ENCODE peak calls at places on chromosomes 7 and 10, in ten cellular contexts. R is T follicular helper cell; H is T-helper 17 cell; O is stimulated activated CD4-positive, alpha-beta T cell treated with anti-CD3 and anti-CD28 coated beads, Interleukin-1b, Interleukin-23, amount 100 ng/mL, for 24 hours; T is HFFc6; J is NCI-H2081; X is A549; W is activated CD4-positive, alpha-beta T cell treated with anti-CD3 and anti-CD28 coated beads for 48 hours; Q is ELR; N is natural killer cell treated with Interleukin-12 subunit alpha and Interleukin-12 subunit beta and Interleukin-15 and Interleukin-18, amount 100 ng/mL, for 72 hours. A is an unnamed sample.

GRCh38 chr10:31708513-31708912 is 220.1 kb downstream of the ARHGAP12 start:
- DNase-seq in N (no peak), Q (no peak), R (no peak), W (no peak), T (no peak), X (no peak), H (no peak), J (no peak), O (no peak), A (no peak)

GRCh38 chr7:126702242-126703016 is 550.3 kb downstream of the GRM8 start:
- DNase-seq in T (no peak), J (no peak), R (no peak), W (no peak), X (no peak), H (no peak), O (no peak), N (no peak), Q (peak), A (peak)

GRCh38 chr7:2255145-2256139 is 13.4 kb downstream of the NUDT1 start:
- DNase-seq in W (no peak), X (no peak), J (no peak), R (no peak), Q (peak), H (no peak), O (no peak), N (no peak), T (no peak), A (peak)

GRCh38 chr10:6069101-6069931 is 7.1 kb upstream of the IL2RA start:
- DNase-seq in Q (peak), W (peak), T (no peak), X (no peak), O (no peak), J (no peak), H (no peak), N (no peak), R (no peak), A (no peak)

GRCh38 chr10:35907548-35907947 is 265.5 kb upstream of the FZD8 start:
- DNase-seq in R (no peak), T (no peak), X (no peak), N (no peak), O (no peak), H (no peak), J (no peak), W (no peak), Q (no peak), A (peak)

GRCh38 chr7:111727905-111728634 is 165.8 kb upstream of the IMMP2L start:
- DNase-seq in N (no peak), T (no peak), W (no peak), H (no peak), Q (no peak), J (no peak), X (no peak), R (no peak), O (no peak), A (no peak)

GRCh38 chr10:102117391-102118159 is 2.6 kb downstream of the LDB1 start:
- DNase-seq in O (peak), Q (peak), X (no peak), R (peak), W (peak), N (no peak), J (peak), H (peak), T (peak), A (no peak)

GRCh38 chr10:108036298-108036697 is 871.8 kb upstream of the SORCS1 start:
- DNase-seq in W (no peak), N (no peak), R (no peak), H (no peak), T (no peak), Q (no peak), J (no peak), X (no peak), O (no peak), A (no peak)

GRCh38 chr10:70761031-70761601 is 24.1 kb downstream of the TBATA start:
- DNase-seq in H (no peak), N (peak), J (no peak), T (peak), W (no peak), R (no peak), O (no peak), Q (peak), X (no peak), A (no peak)

GRCh38 chr7:147681530-147681929 is 909.0 kb upstream of the C7orf33 start:
- DNase-seq in R (no peak), X (no peak), H (no peak), J (no peak), O (no peak), Q (no peak), N (no peak), T (no peak), W (no peak), A (no peak)

A was measured in trophoblast cell.